ENCODE peak calls at places on chromosome 10, in six cellular contexts. T is right lobe of liver, W is A549, J is HCT116, E is tibial nerve, Y is uterus. Q is an unnamed sample. For H3K4me1, the result is how much of the 10 kb centered on the place peaks cover.

GRCh38 chr10:4234661-4235060 is 449.7 kb upstream of the KLF6 start:
- DNase-seq in W (no peak), Y (no peak), T (no peak), E (no peak), J (no peak), Q (no peak)

GRCh38 chr10:97222346-97222961 is 36.7 kb upstream of the SLIT1 start:
- DNase-seq in W (no peak), J (no peak), E (no peak), Y (no peak), T (no peak), Q (no peak)

GRCh38 chr10:76397210-76397881 is 965.9 kb downstream of the LRMDA start:
- DNase-seq in E (peak), W (no peak), J (no peak), Y (peak), T (no peak), Q (peak)

GRCh38 chr10:110471566-110472139 is 26.1 kb upstream of the DUSP5 start:
- DNase-seq in E (no peak), T (no peak), J (no peak), Y (no peak), W (no peak), Q (no peak)

GRCh38 chr10:88116491-88116890 is 253.1 kb downstream of the PTEN start:
- DNase-seq in T (no peak), Y (no peak), W (no peak), E (no peak), J (no peak), Q (no peak)

GRCh38 chr10:131093795-131094366 is 217.6 kb downstream of the TCERG1L start:
- DNase-seq in Y (no peak), J (no peak), T (no peak), E (no peak), W (no peak), Q (no peak)

GRCh38 chr10:21458496-21458895 is 67.0 kb downstream of the SKIDA1 start:
- DNase-seq in T (no peak), Y (no peak), E (no peak), J (no peak), W (no peak), Q (no peak)

GRCh38 chr10:63491558-63492316 is 26.0 kb upstream of the JMJD1C start:
- DNase-seq in W (no peak), T (no peak), E (peak), Y (peak), J (no peak), Q (peak)

GRCh38 chr10:50603151-50603850 is 20.5 kb downstream of the SGMS1 start:
- DNase-seq in Y (no peak), E (no peak), W (no peak), T (no peak), J (no peak), Q (no peak)

GRCh38 chr10:5903563-5903962 is 13.5 kb downstream of the FBH1 start:
- DNase-seq in E (no peak), Y (no peak), W (no peak), T (no peak), J (no peak), Q (no peak)

GRCh38 chr10:80660736-80661135 is 123.0 kb downstream of the SH2D4B start:
- DNase-seq in Y (no peak), W (no peak), E (peak), T (no peak), J (no peak), Q (no peak)

GRCh38 chr10:123655763-123656162 is 10.4 kb upstream of the GPR26 start:
- DNase-seq in W (no peak), J (no peak), E (no peak), T (no peak), Y (no peak), Q (no peak)

GRCh38 chr10:129962092-129962494 is 2.0 kb downstream of the EBF3 start:
- DNase-seq in J (no peak), E (no peak), T (no peak), Y (no peak), W (no peak), Q (no peak)

GRCh38 chr10:124730790-124731189 is 13.4 kb downstream of the FAM53B start:
- DNase-seq in T (no peak), J (no peak), Y (no peak), W (no peak), E (no peak), Q (no peak)
- H3K4me1 ChIP-seq in T (under half), J (under half), Y (under half), W (under half), E (half or more), Q (half or more)

GRCh38 chr10:70812814-70813213 is 2.9 kb upstream of the SGPL1 start:
- DNase-seq in Y (no peak), T (no peak), J (no peak), W (no peak), E (no peak), Q (no peak)

GRCh38 chr10:70815504-70816219 is at the start of gene SGPL1:
- DNase-seq in E (peak), T (peak), Y (peak), J (peak), W (peak), Q (peak)

GRCh38 chr10:70811881-70812280 is 3.9 kb upstream of the SGPL1 start:
- DNase-seq in T (no peak), J (no peak), E (no peak), W (no peak), Y (no peak), Q (no peak)

GRCh38 chr10:70814126-70814525 is 1.6 kb upstream of the SGPL1 start:
- DNase-seq in W (no peak), Y (no peak), T (no peak), E (no peak), J (no peak), Q (no peak)

GRCh38 chr10:70816220-70816894 is 609 bp downstream of the SGPL1 start:
- DNase-seq in W (peak), J (peak), Y (peak), T (peak), E (peak), Q (peak)
- TF ChIP-seq POLR2A in W (peak), J (peak), Y (peak), T (no peak), E (peak), Q (peak)

GRCh38 chr10:125039354-125039769 is 97.4 kb downstream of the ZRANB1 start:
- DNase-seq in J (no peak), T (no peak), E (no peak), Y (no peak), W (no peak), Q (no peak)
- H3K4me1 ChIP-seq in J (half or more), T (under half), E (under half), Y (under half), W (half or more), Q (under half)

DNA sequence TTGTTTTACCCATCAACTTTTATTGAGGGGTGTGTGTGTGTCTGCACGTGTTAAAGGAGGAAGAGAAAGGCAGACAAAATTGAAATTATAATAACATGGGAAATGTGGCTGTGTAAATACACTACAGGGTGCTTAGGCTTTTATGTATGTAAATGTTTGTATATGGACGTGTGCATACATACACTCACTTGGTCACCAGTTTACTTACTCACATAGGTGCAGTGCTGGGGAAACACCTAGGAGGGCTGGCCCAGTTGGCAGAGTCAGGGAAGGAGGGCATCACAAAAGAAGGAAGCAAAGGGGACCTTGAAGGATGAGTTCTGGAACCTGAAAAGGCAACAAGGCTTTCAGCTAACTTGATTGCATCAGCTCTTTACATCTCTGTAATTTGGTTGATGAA is 10.0 kb downstream of the WDR11 start:
- DNase-seq in J (no peak), T (no peak), W (no peak), E (no peak), Y (no peak), Q (no peak)
- TF ChIP-seq POLR2A in J (no peak), T (no peak), W (no peak), E (no peak), Y (no peak), Q (no peak)

DNA sequence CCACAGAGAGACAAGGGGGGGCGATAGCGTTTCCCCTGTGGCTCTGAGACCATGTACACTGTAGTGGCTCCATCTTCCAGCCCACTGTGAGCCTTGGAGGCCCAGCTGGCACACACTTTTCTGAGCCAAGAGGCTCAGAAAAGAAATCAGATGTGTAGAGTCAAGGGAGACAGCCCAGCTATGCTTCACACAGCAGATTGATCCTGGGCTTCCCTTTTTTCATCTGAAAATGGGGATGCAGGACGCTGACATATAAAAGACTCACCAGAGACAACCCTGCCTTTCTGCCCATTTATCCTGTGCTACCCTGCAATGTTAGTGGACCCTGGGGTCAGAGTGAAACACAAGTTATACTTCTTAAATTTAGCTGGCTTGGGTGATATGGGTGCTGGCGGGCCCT is 14.3 kb downstream of the TMEM273 start:
- DNase-seq in Y (no peak), T (no peak), W (no peak), E (no peak), J (no peak), Q (no peak)
- H3K4me1 ChIP-seq in Y (under half), T (under half), W (under half), E (under half), J (under half), Q (under half)

GRCh38 chr10:69343905-69344304 is 65.6 kb downstream of the HK1 start:
- DNase-seq in Y (no peak), E (no peak), W (no peak), T (no peak), J (no peak), Q (no peak)
- TF ChIP-seq POLR2A in Y (no peak), E (no peak), W (no peak), T (no peak), J (no peak), Q (no peak)

GRCh38 chr10:79097021-79097695 is 28.4 kb downstream of the ZMIZ1 start:
- DNase-seq in J (no peak), W (no peak), T (no peak), E (no peak), Y (no peak), Q (no peak)
- H3K4me1 ChIP-seq in J (under half), W (half or more), T (half or more), E (half or more), Y (half or more), Q (half or more)

GRCh38 chr10:28137907-28138880 is 139.3 kb upstream of the ODAD2 start:
- DNase-seq in T (no peak), E (no peak), Y (no peak), W (no peak), J (peak), Q (no peak)

GRCh38 chr10:28135258-28135657 is 136.4 kb upstream of the ODAD2 start:
- DNase-seq in E (no peak), Y (no peak), W (no peak), J (no peak), T (no peak), Q (no peak)

GRCh38 chr10:28139138-28139537 is 140.3 kb upstream of the ODAD2 start:
- DNase-seq in E (no peak), J (peak), Y (no peak), W (no peak), T (no peak), Q (no peak)
- TF ChIP-seq POLR2A in E (no peak), J (no peak), Y (no peak), W (no peak), T (no peak), Q (no peak)